ENCODE peak calls at places on chromosomes 3 and 15, in seven cellular contexts. X is midbrain; Q is T-helper 9 cell; C is activated T-cell treated with anti-CD3 and anti-CD28 coated beads, Interleukin-2, amount 50 U/mL, for 72 hours; E is NB4; Y is EL; M is GM12878. F is an unnamed sample.

GRCh38 chr3:126581569-126581968 is 22.8 kb upstream of the C3orf22 start:
- DNase-seq in M (no peak), Q (no peak), E (no peak), Y (no peak), X (no peak), C (no peak), F (no peak)

GRCh38 chr3:49566312-49566711 is 12.0 kb downstream of the BSN start:
- DNase-seq in E (peak; percentile 18), C (no peak), Y (no peak), Q (no peak), M (no peak), X (no peak), F (no peak)

GRCh38 chr15:60507596-60508424 is 28.9 kb upstream of the ICE2 start:
- DNase-seq in E (peak; percentile 67), Y (peak; percentile 65), M (peak; percentile 83), X (peak; percentile 62), C (peak; percentile 38), Q (no peak), F (no peak)

GRCh38 chr3:42906085-42906904 is at the start of gene ZNF662:
- DNase-seq in C (peak; percentile 32), X (peak; percentile 49), Q (no peak), M (no peak), Y (peak; percentile 19), E (no peak), F (no peak)

GRCh38 chr3:182621435-182622240 is 171.7 kb upstream of the ATP11B start:
- DNase-seq in Y (no peak), M (no peak), X (peak; percentile 35), E (no peak), C (no peak), Q (no peak), F (no peak)

GRCh38 chr3:14476583-14477265 is 63.4 kb downstream of the GRIP2 start:
- DNase-seq in M (no peak), C (no peak), E (no peak), Q (no peak), X (no peak), Y (no peak), F (no peak)

GRCh38 chr15:65132841-65133549 is 613 bp downstream of the PDCD7 start:
- DNase-seq in Y (peak; percentile 46), Q (peak; percentile 6), X (no peak), C (peak; percentile 26), E (peak; percentile 74), M (no peak), F (no peak)

GRCh38 chr15:25773248-25773647 is 89.9 kb downstream of the ATP10A start:
- DNase-seq in Y (no peak), E (peak; percentile 5), Q (no peak), C (no peak), X (no peak), M (no peak), F (no peak)

GRCh38 chr15:77541421-77542181 is 91.1 kb downstream of the LINGO1 start:
- DNase-seq in M (no peak), E (no peak), Q (no peak), X (peak; percentile 71), C (no peak), Y (peak; percentile 21), F (no peak)

GRCh38 chr3:117238805-117239204 is 529.2 kb downstream of the TUSC7 start:
- DNase-seq in Q (no peak), C (no peak), Y (no peak), X (no peak), M (no peak), E (no peak), F (no peak)

GRCh38 chr3:17941766-17942165 is 199.3 kb upstream of the TBC1D5 start:
- DNase-seq in C (no peak), Q (no peak), E (no peak), M (no peak), X (no peak), Y (peak; percentile 1), F (no peak)

GRCh38 chr3:188916934-188917391 is 254.8 kb upstream of the TPRG1 start:
- DNase-seq in E (no peak), X (no peak), M (peak; percentile 19), Q (no peak), Y (no peak), C (peak; percentile 24), F (no peak)

GRCh38 chr3:31357451-31357850 is 175.3 kb upstream of the STT3B start:
- DNase-seq in C (no peak), Y (no peak), Q (no peak), X (no peak), M (no peak), E (no peak), F (no peak)

GRCh38 chr3:42123012-42123581 is 31.9 kb downstream of the TRAK1 start:
- DNase-seq in Y (peak; percentile 70), E (no peak), M (peak; percentile 69), X (no peak), Q (no peak), C (no peak), F (no peak)

GRCh38 chr3:27613846-27614500 is 108.2 kb downstream of the EOMES start:
- DNase-seq in C (no peak), Y (peak; percentile 46), X (no peak), M (peak; percentile 13), E (no peak), Q (no peak), F (no peak)

GRCh38 chr3:63912768-63913588 is 795 bp upstream of the SCAANT1 start:
- DNase-seq in Y (peak; percentile 54), M (no peak), X (peak; percentile 47), C (peak; percentile 61), Q (peak; percentile 35), E (no peak), F (no peak)

F was measured in GF-D8.